ENCODE peak calls at places on chromosome 14, in six cellular contexts. V, N, D, M, A and T are unnamed samples.

GRCh38 chr14:66359500-66359899 is 126.7 kb upstream of the CCDC196 start:
- DNase-seq in V (no peak), N (no peak), D (no peak), M (peak; percentile 81), A (no peak), T (no peak)

GRCh38 chr14:43778607-43778955 is 728.5 kb downstream of the FSCB start:
- DNase-seq in V (no peak), N (no peak), D (no peak), M (no peak), A (no peak), T (no peak)

GRCh38 chr14:98189077-98189476 is 1082.9 kb downstream of the BCL11B start:
- DNase-seq in V (no peak), N (no peak), D (no peak), M (no peak), A (no peak), T (no peak)

GRCh38 chr14:54566152-54566409 is 847 bp upstream of the SAMD4A start:
- DNase-seq in V (no peak), N (no peak), D (no peak), M (no peak), A (no peak), T (no peak)

GRCh38 chr14:96055753-96056508 is 16.8 kb downstream of the C14orf132 start:
- DNase-seq in V (no peak), N (no peak), D (peak; percentile 8), M (no peak), A (no peak), T (no peak)

GRCh38 chr14:71460091-71460490 is 472.1 kb upstream of the RGS6 start:
- DNase-seq in V (no peak), N (no peak), D (no peak), M (no peak), A (no peak), T (no peak)

GRCh38 chr14:94027566-94028449 is 1.7 kb downstream of the OTUB2 start:
- DNase-seq in V (no peak), N (no peak), D (no peak), M (no peak), A (no peak), T (no peak)

GRCh38 chr14:45211295-45211694 is 41.7 kb downstream of the MIS18BP1 start:
- DNase-seq in V (no peak), N (no peak), D (no peak), M (no peak), A (no peak), T (no peak)

GRCh38 chr14:53828820-53829219 is 127.8 kb downstream of the BMP4 start:
- DNase-seq in V (no peak), N (no peak), D (no peak), M (no peak), A (no peak), T (no peak)

GRCh38 chr14:38549549-38549948 is 293.7 kb upstream of the CLEC14A start:
- DNase-seq in V (no peak), N (no peak), D (no peak), M (no peak), A (no peak), T (no peak)

GRCh38 chr14:76777721-76778120 is 16.5 kb downstream of the VASH1 start:
- DNase-seq in V (no peak), N (no peak), D (no peak), M (no peak), A (peak; percentile 4), T (no peak)

GRCh38 chr14:94770815-94771190 is 890 bp upstream of the GSC start:
- DNase-seq in V (no peak), N (no peak), D (no peak), M (no peak), A (no peak), T (no peak)

GRCh38 chr14:32038876-32039275 is 38.2 kb upstream of the ARHGAP5 start:
- DNase-seq in V (no peak), N (no peak), D (no peak), M (peak; percentile 15), A (no peak), T (no peak)

DNA sequence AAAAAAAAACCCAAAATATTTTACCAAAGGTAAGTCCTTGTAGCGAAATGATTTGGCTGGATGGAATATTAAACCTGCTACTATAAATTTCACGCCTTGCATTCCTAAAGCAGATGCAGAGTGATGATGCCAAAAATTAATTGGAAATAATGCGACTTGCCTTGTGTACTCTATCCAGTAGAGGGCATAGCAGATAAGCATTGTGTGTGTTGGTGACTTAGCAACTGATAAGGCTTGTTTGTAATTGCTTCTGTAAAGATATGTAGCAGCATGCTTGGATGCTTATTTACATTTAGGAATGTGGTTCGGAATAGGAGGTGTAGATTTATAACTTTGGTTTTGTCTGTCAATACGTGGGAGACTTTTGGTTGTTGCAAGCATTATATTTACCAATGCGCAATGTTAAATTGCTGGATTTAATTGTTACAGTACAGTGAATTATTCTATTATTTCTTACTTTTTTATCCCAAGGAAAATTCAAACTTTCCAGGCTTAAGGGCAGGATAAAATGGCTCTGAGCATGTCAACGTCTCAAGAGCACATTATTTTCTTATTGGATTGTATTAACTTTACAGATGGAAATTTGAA is 80.5 kb downstream of the TMEM260 start:
- DNase-seq in V (no peak), N (no peak), D (no peak), M (peak; percentile 60), A (no peak), T (no peak)
- TF ChIP-seq CTCF in V (peak; percentile 17), N (peak; percentile 53), D (no peak), M (peak; percentile 65), A (no peak), T (peak; percentile 44)

GRCh38 chr14:90060312-90060964 is 1.4 kb upstream of the KCNK13 start:
- DNase-seq in V (peak; percentile 68), N (peak; percentile 64), D (no peak), M (peak; percentile 58), A (no peak), T (no peak)
- TF ChIP-seq CTCF in V (peak; percentile 25), N (peak; percentile 16), D (no peak), M (peak; percentile 58), A (no peak), T (peak; percentile 69)

DNA sequence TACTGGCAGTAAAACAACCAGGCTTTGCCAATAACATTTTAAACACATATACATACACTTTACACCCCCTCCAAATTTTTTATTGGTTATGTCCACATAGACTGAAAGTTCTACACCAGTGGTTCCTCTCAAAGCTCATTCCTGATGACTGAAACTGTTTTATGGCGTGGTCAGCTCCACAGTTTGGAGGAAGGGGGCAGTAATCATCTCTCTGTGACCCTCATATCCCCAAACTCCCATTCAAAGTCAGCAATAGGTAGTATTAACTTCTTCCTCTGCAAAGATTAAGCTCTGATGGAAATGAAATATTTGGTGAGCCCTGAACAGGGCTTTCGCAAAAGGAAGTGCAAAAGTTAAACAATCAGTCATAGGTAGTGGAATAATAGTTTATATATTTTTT is 55.3 kb upstream of the DAAM1 start:
- DNase-seq in V (no peak), N (no peak), D (no peak), M (peak; percentile 29), A (no peak), T (no peak)
- TF ChIP-seq CTCF in V (no peak), N (no peak), D (peak; percentile 19), M (peak; percentile 29), A (no peak), T (no peak)

GRCh38 chr14:24990773-24991172 is 59.2 kb downstream of the STXBP6 start:
- DNase-seq in V (no peak), N (no peak), D (no peak), M (no peak), A (no peak), T (no peak)

GRCh38 chr14:24995016-24995415 is 54.9 kb downstream of the STXBP6 start:
- DNase-seq in V (no peak), N (no peak), D (no peak), M (no peak), A (no peak), T (no peak)

GRCh38 chr14:24993631-24994030 is 56.3 kb downstream of the STXBP6 start:
- DNase-seq in V (no peak), N (no peak), D (no peak), M (no peak), A (no peak), T (no peak)

GRCh38 chr14:24991821-24992220 is 58.1 kb downstream of the STXBP6 start:
- DNase-seq in V (no peak), N (no peak), D (no peak), M (no peak), A (no peak), T (no peak)

DNA sequence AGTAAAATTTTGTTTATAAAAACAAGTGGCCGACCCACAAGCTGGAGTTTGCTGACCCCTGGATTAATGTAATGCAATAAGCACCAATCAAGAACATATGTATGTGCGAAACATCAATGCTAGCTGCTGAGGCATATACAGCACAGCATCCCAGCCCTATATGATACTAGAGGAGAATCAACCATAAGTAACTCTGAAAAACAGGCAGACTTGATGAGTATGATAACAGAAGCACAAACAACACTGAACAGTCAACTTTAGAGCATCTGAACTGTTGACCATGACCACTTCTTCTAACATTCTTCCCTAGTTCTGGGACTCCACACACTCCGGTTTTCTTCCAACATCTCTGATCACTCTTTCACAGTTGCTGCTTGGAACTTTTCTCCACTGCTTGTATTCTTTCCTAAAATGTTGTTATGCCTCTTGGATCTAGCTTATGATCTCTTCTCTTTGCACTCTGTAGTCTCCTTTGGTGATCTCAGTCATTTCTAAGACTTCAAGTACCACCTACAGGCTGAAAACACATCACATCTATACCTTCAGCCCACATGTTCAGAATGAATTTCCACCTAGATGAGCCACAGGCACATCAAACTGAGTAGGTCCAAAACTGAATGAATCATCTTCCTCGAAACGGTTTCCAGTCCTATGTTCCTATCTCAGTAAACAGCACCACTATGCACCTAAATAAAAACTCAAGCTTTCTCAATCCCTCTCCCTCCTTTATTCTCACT is 57.2 kb downstream of the STXBP6 start:
- DNase-seq in V (no peak), N (no peak), D (no peak), M (no peak), A (no peak), T (no peak)
- TF ChIP-seq CTCF in V (no peak), N (no peak), D (no peak), M (no peak), A (no peak), T (no peak)

GRCh38 chr14:39581474-39581873 is 149.2 kb upstream of the FBXO33 start:
- DNase-seq in V (no peak), N (no peak), D (no peak), M (peak; percentile 13), A (no peak), T (no peak)
- TF ChIP-seq CTCF in V (no peak), N (no peak), D (peak; percentile 18), M (no peak), A (no peak), T (no peak)

DNA sequence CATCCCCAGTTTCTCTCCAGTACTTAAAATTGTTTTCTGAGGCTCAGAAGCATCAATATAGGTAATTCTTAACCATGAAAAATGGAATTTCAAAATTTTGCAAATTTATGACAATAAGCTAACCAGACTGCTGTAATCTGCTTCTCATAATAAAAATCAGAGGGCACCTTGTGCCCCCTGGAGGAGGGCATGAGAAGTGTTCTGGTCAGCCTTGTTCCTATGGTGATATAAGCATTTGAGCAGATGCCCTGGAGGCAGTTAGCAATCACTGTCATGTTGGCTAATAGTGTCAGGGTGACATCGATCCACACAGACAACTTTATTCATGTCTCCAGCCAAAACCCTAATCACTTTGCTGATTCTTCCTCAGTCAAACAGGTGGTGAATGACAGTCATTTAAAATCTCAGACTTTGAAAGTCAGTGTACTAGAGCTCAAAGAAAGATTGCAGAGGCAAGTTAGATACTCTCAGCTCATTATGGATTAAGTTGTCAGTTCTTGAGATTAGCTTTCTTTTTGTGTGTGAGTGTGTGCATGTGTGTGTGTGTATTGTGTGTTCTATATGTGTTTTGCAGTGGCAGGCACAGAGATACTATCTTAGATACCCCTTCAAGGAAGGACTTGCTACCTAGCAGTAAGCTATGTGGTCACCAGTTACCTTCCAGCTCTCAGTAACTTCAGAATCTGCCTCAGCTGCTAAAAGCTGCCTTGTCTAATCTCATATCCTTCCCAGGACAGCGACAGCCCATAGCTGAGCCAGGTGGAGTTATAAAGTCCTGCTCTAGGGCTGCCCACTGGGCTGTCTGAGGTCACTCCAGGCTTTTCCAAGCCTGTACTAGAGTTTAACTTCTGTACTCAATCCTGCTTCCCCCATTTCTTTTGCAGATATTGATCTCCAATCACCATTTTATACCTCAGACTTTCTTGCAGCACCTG is 942.8 kb downstream of the GALC start:
- DNase-seq in V (no peak), N (peak; percentile 58), D (no peak), M (peak; percentile 25), A (no peak), T (no peak)
- TF ChIP-seq CTCF in V (no peak), N (no peak), D (peak; percentile 15), M (peak; percentile 52), A (peak; percentile 17), T (no peak)